ENCODE peak calls at places on chromosomes 3 and 15, in seven cellular contexts. B, U, L, N, G, Z and V are unnamed samples.
A peak's percentile ranks its signal among the peaks of the same experiment; 100 is the strongest.

GRCh38 chr15:69758810-69759410 is 306.3 kb downstream of the RPLP1 start:
- DNase-seq in L (no peak), B (peak; percentile 59), U (no peak), N (no peak), Z (no peak), G (no peak), V (no peak)

GRCh38 chr15:40830884-40831283 is 2.4 kb upstream of the PPP1R14D start:
- DNase-seq in L (peak; percentile 87), N (no peak), G (no peak), B (no peak), U (no peak), Z (peak; percentile 26), V (no peak)

GRCh38 chr15:73369073-73369694 is 426 bp upstream of the HCN4 start:
- DNase-seq in L (no peak), G (no peak), N (no peak), Z (no peak), B (no peak), U (no peak), V (no peak)

GRCh38 chr3:134567605-134568004 is 81.7 kb downstream of the CEP63 start:
- DNase-seq in G (no peak), N (no peak), B (no peak), L (no peak), U (no peak), Z (no peak), V (peak; percentile 59)

GRCh38 chr3:47261301-47261700 is 21.3 kb downstream of the KIF9 start:
- DNase-seq in Z (no peak), N (peak; percentile 43), G (no peak), B (no peak), U (no peak), L (no peak), V (peak; percentile 45)

GRCh38 chr15:51499379-51499976 is 123.1 kb downstream of the DMXL2 start:
- DNase-seq in Z (no peak), L (no peak), B (no peak), G (no peak), N (peak; percentile 67), U (no peak), V (peak; percentile 9)

GRCh38 chr3:144522461-144522860 is 550.8 kb downstream of the DIPK2A start:
- DNase-seq in N (no peak), U (no peak), B (no peak), Z (no peak), L (no peak), G (no peak), V (no peak)

GRCh38 chr15:96500491-96500890 is 170.0 kb downstream of the NR2F2 start:
- DNase-seq in N (no peak), U (no peak), B (no peak), L (no peak), G (no peak), Z (no peak), V (no peak)

GRCh38 chr3:106699093-106699492 is 678.1 kb upstream of the CCDC54 start:
- DNase-seq in Z (no peak), L (peak; percentile 87), N (peak; percentile 23), G (peak; percentile 41), U (no peak), B (no peak), V (no peak)

GRCh38 chr3:129604942-129605592 is 1.4 kb downstream of the PLXND1 start:
- DNase-seq in N (no peak), G (no peak), U (no peak), Z (no peak), L (no peak), B (no peak), V (no peak)